ENCODE peak calls at places on chromosomes 5 and 9, in five cellular contexts. Z is H7; V is pons; X is stimulated activated naive CD8-positive, alpha-beta T cell treated with anti-CD3 and anti-CD28 coated beads, Interleukin-15, Interleukin-2, amounts not matched to agents 100 U/mL and 50 U/mL, for 24 hours; Q is GM23338. Y is an unnamed sample.

GRCh38 chr9:135989722-135990467 is 28.7 kb upstream of the UBAC1 start:
- DNase-seq in Q (no peak), X (peak; percentile 34), Z (peak; percentile 73), V (peak; percentile 24), Y (no peak)

GRCh38 chr5:1159341-1159675 is 42.1 kb upstream of the SLC6A19 start:
- DNase-seq in Q (no peak), Z (no peak), X (no peak), V (no peak), Y (no peak)

GRCh38 chr9:16131269-16131668 is 578.4 kb downstream of the CCDC171 start:
- DNase-seq in Q (peak; percentile 56), V (peak; percentile 45), Z (peak; percentile 78), X (no peak), Y (no peak)

GRCh38 chr9:78213696-78214095 is 22.2 kb upstream of the CEP78 start:
- DNase-seq in X (no peak), V (peak; percentile 94), Q (peak; percentile 45), Z (peak; percentile 32), Y (no peak)

GRCh38 chr9:3125602-3126392 is 281.9 kb upstream of the PUM3 start:
- DNase-seq in Z (no peak), Q (no peak), X (no peak), V (no peak), Y (no peak)

GRCh38 chr5:93384977-93385376 is 196.0 kb downstream of the NR2F1-AS1 start:
- DNase-seq in V (no peak), X (no peak), Z (no peak), Q (no peak), Y (no peak)

GRCh38 chr5:57094753-57095683 is 78.8 kb upstream of the GPBP1 start:
- DNase-seq in X (no peak), Z (no peak), V (no peak), Q (peak; percentile 82), Y (peak; percentile 81)

GRCh38 chr5:83474986-83475385 is 3.4 kb downstream of the VCAN start:
- DNase-seq in Z (peak; percentile 24), X (no peak), Q (peak; percentile 56), V (no peak), Y (peak; percentile 32)

GRCh38 chr5:94968507-94969095 is 316.3 kb downstream of the MCTP1 start:
- DNase-seq in V (peak; percentile 83), Z (peak; percentile 26), Q (peak; percentile 88), X (no peak), Y (no peak)

GRCh38 chr5:126483156-126483555 is 59.9 kb downstream of the GRAMD2B start:
- DNase-seq in V (no peak), Q (no peak), X (no peak), Z (no peak), Y (no peak)

GRCh38 chr5:151158287-151158661 is 695 bp upstream of the ANXA6 start:
- DNase-seq in V (no peak), X (peak; percentile 45), Q (peak; percentile 64), Z (peak; percentile 56), Y (peak; percentile 29)

GRCh38 chr5:134020188-134020587 is 15.4 kb upstream of the VDAC1 start:
- DNase-seq in Z (no peak), V (no peak), X (no peak), Q (no peak), Y (no peak)

GRCh38 chr5:154449786-154450185 is 4.0 kb downstream of the SAP30L start:
- DNase-seq in Q (no peak), Z (no peak), X (no peak), V (no peak), Y (no peak)

GRCh38 chr9:94973491-94973941 is 247.0 kb downstream of the AOPEP start:
- DNase-seq in X (no peak), Q (no peak), Z (no peak), V (no peak), Y (no peak)

GRCh38 chr9:14661421-14662059 is 31.7 kb downstream of the ZDHHC21 start:
- DNase-seq in Q (peak; percentile 54), Z (peak; percentile 19), V (peak; percentile 44), X (no peak), Y (no peak)

GRCh38 chr9:111525056-111525977 is at the start of gene ZNF483:
- DNase-seq in V (peak; percentile 75), Z (peak; percentile 91), Q (peak; percentile 94), X (peak; percentile 73), Y (peak; percentile 92)

Y was measured in WTC11.